ENCODE peak calls at places on chromosome 6, in six cellular contexts. I, Y, C, L, V and D are unnamed samples. For H3K36me3, the result is how much of the 10 kb centered on the place peaks cover.

GRCh38 chr6:12890171-12890790 is 173.7 kb downstream of the PHACTR1 start:
- DNase-seq in V (no peak), Y (no peak), L (peak), C (no peak), I (no peak), D (no peak)

GRCh38 chr6:147161974-147162495 is 42.2 kb upstream of the STXBP5 start:
- DNase-seq in Y (no peak), V (peak), I (peak), L (no peak), C (peak), D (no peak)

GRCh38 chr6:24440897-24441598 is 38.3 kb downstream of the MRS2 start:
- DNase-seq in C (no peak), L (no peak), V (no peak), Y (no peak), I (no peak), D (no peak)

GRCh38 chr6:39530201-39530759 is 194.9 kb downstream of the KIF6 start:
- DNase-seq in Y (no peak), V (no peak), L (no peak), I (peak), C (no peak), D (no peak)

GRCh38 chr6:44004625-44005506 is 122.4 kb downstream of the MRPL14 start:
- DNase-seq in L (no peak), I (peak), C (peak), Y (no peak), V (no peak), D (no peak)

GRCh38 chr6:4128748-4129147 is 6.6 kb downstream of the ECI2 start:
- DNase-seq in C (peak), L (no peak), V (no peak), Y (no peak), I (no peak), D (no peak)

GRCh38 chr6:35919827-35920751 is 809 bp downstream of the SRPK1 start:
- DNase-seq in L (peak), Y (peak), V (peak), I (peak), C (peak), D (peak)

GRCh38 chr6:23414204-23414501 is 711.9 kb upstream of the NRSN1 start:
- DNase-seq in V (peak), I (peak), C (peak), L (peak), Y (no peak), D (no peak)

GRCh38 chr6:25601797-25602679 is 50.0 kb upstream of the SCGN start:
- DNase-seq in V (peak), I (peak), Y (peak), L (peak), C (peak), D (peak)

GRCh38 chr6:146857960-146858308 is 259.2 kb downstream of the ADGB start:
- DNase-seq in Y (peak), V (no peak), I (no peak), C (no peak), L (peak), D (peak)

GRCh38 chr6:142927904-142928303 is 17.1 kb downstream of the HIVEP2 start:
- DNase-seq in V (no peak), C (peak), Y (no peak), I (no peak), L (no peak), D (no peak)

GRCh38 chr6:126033696-126034095 is 47.4 kb downstream of the TRMT11 start:
- DNase-seq in I (peak), C (peak), V (peak), Y (peak), L (peak), D (peak)

GRCh38 chr6:42197574-42198362 is 3.0 kb upstream of the GUCA1B start:
- DNase-seq in V (no peak), Y (no peak), C (peak), I (peak), L (no peak), D (no peak)

GRCh38 chr6:129432738-129433137 is 277.2 kb downstream of the ARHGAP18 start:
- DNase-seq in Y (no peak), V (peak), L (peak), I (peak), C (peak), D (no peak)

GRCh38 chr6:90494067-90494773 is 92.7 kb downstream of the MAP3K7 start:
- DNase-seq in V (no peak), C (no peak), L (peak), Y (peak), I (no peak), D (peak)

GRCh38 chr6:42226251-42227143 is 8.8 kb upstream of the MRPS10 start:
- DNase-seq in Y (no peak), I (peak), V (peak), L (no peak), C (peak), D (no peak)

GRCh38 chr6:29456971-29457370 is at the start of the genes OR11A1 and OR2H1:
- DNase-seq in L (no peak), I (no peak), C (no peak), Y (no peak), V (no peak), D (no peak)

GRCh38 chr6:134041093-134041492 is 11.3 kb downstream of the SLC2A12 start:
- DNase-seq in I (peak), C (peak), L (no peak), V (peak), Y (no peak), D (no peak)

GRCh38 chr6:169626169-169626833 is 75.5 kb downstream of the WDR27 start:
- DNase-seq in I (no peak), C (no peak), Y (no peak), L (no peak), V (no peak), D (no peak)

DNA sequence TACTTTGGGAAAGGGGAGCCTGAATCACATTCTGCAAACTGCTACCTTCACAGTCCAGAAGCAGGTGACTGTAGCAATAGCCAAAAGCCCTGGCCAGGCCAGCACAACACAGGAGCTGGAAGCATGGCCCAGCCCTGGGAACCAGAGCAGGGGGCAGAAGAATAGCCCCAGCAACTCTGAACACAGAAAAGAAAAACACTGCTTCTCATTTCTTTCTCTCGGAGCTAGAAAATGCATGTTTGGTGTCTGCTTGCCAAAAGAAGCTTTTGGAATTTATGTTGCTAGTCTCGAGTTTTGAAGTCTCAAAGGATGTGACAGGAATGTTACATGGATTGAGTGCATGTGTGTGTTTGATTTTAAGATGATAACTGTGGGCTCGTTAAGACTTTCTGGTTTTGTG is 79.8 kb upstream of the SCAF8 start:
- DNase-seq in I (peak), V (peak), C (no peak), L (no peak), Y (no peak), D (no peak)
- H3K4me2 ChIP-seq in I (peak), V (peak), C (no peak), L (no peak), Y (no peak), D (no peak)

DNA sequence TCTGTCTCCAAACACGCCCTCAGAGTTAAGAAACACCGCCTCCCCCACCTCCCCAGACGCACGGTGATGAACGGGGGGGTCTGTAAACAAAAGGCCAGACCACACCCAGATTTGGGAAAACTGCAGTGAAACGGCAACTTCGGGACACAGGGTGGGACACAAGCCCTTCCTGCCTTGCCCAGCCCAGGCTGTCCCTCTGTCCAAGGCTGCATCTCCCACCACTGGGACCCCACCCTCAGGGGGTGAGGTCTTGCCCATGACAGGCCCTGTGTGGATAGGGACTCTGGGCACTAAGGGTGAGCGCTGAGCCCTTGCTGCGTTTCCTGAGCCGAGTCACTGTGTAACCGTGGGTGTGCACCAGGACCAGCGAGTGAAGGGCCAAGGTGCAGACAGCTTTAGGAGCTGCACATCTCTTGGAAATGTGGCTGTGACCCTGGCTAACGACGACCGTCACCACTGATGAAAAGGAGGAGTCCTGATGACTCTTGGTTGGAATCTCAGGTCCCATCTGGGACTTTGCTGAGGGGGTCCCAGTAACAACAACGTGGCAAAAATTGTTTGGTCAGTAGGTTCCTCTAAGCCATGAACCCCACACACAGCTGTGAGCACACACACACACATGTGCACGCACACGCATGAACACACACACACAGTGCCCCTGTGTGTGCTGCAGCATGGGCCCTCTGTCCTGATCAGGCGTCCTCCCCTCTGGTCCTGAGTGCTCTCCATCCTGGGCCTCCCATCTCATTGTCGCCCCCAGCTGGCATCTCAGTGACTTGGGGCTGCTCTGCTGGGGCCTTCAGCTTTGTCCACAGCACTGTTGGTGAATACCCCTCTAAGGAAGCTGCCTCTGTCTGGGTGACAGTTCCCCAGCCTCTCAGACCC is 100.6 kb downstream of the RAMACL start:
- DNase-seq in Y (no peak), C (no peak), L (peak), V (no peak), I (no peak), D (no peak)
- H3K36me3 ChIP-seq in Y (under half), C (half or more), L (under half), V (under half), I (under half), D (under half)

GRCh38 chr6:54307412-54308036 is 717 bp upstream of the TINAG start:
- DNase-seq in I (no peak), C (no peak), Y (no peak), V (peak), L (no peak), D (no peak)
- H3K4me3 ChIP-seq in I (no peak), C (no peak), Y (no peak), V (no peak), L (no peak), D (no peak)

DNA sequence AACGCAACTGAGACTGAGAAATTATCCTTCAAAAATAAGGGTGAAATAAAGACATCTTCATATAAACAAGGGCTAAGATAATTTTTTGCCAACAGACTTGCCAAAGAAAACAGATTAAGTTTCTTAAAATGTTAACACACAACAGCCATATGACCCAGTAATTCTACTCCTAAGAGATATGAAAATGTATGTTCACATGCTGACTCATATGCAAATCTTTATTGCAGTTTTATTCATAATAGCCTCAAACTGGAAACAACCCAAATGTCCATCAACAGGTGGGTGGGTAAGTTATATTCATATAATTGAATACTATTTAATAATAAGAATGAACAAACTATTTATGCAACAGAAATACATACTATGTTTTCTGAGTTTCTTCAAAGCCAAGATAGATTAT is 140.1 kb downstream of the REV3L start:
- DNase-seq in Y (no peak), L (no peak), V (no peak), I (no peak), C (peak), D (no peak)
- H3K4me2 ChIP-seq in Y (no peak), L (no peak), V (no peak), I (no peak), C (no peak), D (no peak)